ENCODE peak calls at places on chromosomes 6 and 20, in five cellular contexts. V is heart right ventricle, T is RPMI8226, Q is A673, S is KBM-7. N is an unnamed sample.

GRCh38 chr6:100176321-100176950 is 182.4 kb upstream of the MCHR2 start:
- DNase-seq in T (peak), Q (peak), S (peak), V (no peak), N (no peak)

GRCh38 chr6:11689847-11690246 is 88.8 kb downstream of the ADTRP start:
- DNase-seq in S (no peak), Q (no peak), V (no peak), T (no peak), N (no peak)

GRCh38 chr6:95094751-95095150 is 482.6 kb upstream of the MANEA start:
- DNase-seq in V (no peak), S (no peak), T (no peak), Q (peak), N (no peak)

GRCh38 chr6:47709160-47709559 is 10.8 kb downstream of the ADGRF4 start:
- DNase-seq in T (no peak), S (no peak), V (no peak), Q (no peak), N (no peak)

GRCh38 chr6:36904096-36904495 is 18.3 kb downstream of the C6orf89 start:
- DNase-seq in V (no peak), T (no peak), S (no peak), Q (no peak), N (no peak)

GRCh38 chr6:29501106-29501505 is 13.3 kb upstream of the MAS1L start:
- DNase-seq in T (no peak), Q (no peak), S (no peak), V (no peak), N (no peak)

GRCh38 chr20:45827030-45827652 is at the start of gene TNNC2:
- DNase-seq in S (no peak), Q (no peak), V (no peak), T (no peak), N (peak)

GRCh38 chr6:26088344-26088743 is 1.1 kb downstream of the HFE start:
- DNase-seq in Q (no peak), T (no peak), V (no peak), S (no peak), N (no peak)

GRCh38 chr20:39271205-39271604 is 309.1 kb downstream of the DHX35 start:
- DNase-seq in V (no peak), Q (no peak), S (no peak), T (no peak), N (no peak)

GRCh38 chr6:1363729-1364572 is 25.4 kb upstream of the FOXF2 start:
- DNase-seq in S (no peak), V (no peak), Q (peak), T (no peak), N (no peak)

GRCh38 chr20:61640171-61640570 is 388.1 kb downstream of the CDH4 start:
- DNase-seq in Q (no peak), S (no peak), V (no peak), T (peak), N (no peak)

GRCh38 chr6:147758305-147758704 is 249.8 kb downstream of the SAMD5 start:
- DNase-seq in Q (no peak), S (no peak), V (no peak), T (no peak), N (no peak)

GRCh38 chr6:109687271-109687721 is 3.7 kb downstream of the AK9 start:
- DNase-seq in Q (peak), V (no peak), T (no peak), S (no peak), N (peak)

GRCh38 chr6:109397020-109397419 is 14.8 kb upstream of the CD164 start:
- DNase-seq in Q (peak), V (no peak), S (peak), T (no peak), N (no peak)

GRCh38 chr6:11317885-11318771 is 85.7 kb upstream of the NEDD9 start:
- DNase-seq in S (peak), V (peak), Q (peak), T (no peak), N (peak)

GRCh38 chr6:109834131-109834530 is 143.0 kb downstream of the FIG4 start:
- DNase-seq in V (no peak), T (no peak), S (no peak), Q (no peak), N (no peak)

GRCh38 chr6:25660512-25660911 is 8.5 kb downstream of the SCGN start:
- DNase-seq in S (no peak), Q (peak), V (no peak), T (no peak), N (no peak)

GRCh38 chr6:101080597-101080996 is 199.5 kb upstream of the ASCC3 start:
- DNase-seq in T (no peak), S (no peak), Q (peak), V (no peak), N (no peak)

GRCh38 chr20:12928358-12928754 is 80.4 kb upstream of the SPTLC3 start:
- DNase-seq in Q (no peak), T (no peak), S (no peak), V (no peak), N (no peak)

N was measured in natural killer cell treated with Interleukin-12 subunit alpha and Interleukin-12 subunit beta and Interleukin-15 and Interleukin-18, amount 100 ng/mL, for 72 hours.